ENCODE peak calls at places on chromosomes 16 and 17, in seven cellular contexts. E, W, U, T, J, Q and S are unnamed samples.
A peak's percentile ranks its signal among the peaks of the same experiment; 100 is the strongest.

GRCh38 chr16:741986-742629 is 1.3 kb upstream of the CIAO3 start:
- DNase-seq in E (no peak), W (no peak), U (no peak), T (no peak), J (no peak), Q (no peak), S (no peak)

GRCh38 chr16:3065069-3065741 is at the start of gene IL32:
- DNase-seq in E (peak; percentile 88), W (no peak), U (no peak), T (peak; percentile 68), J (peak; percentile 93), Q (peak; percentile 90), S (no peak)

GRCh38 chr17:52120465-52120864 is 38.0 kb downstream of the CA10 start:
- DNase-seq in E (no peak), W (no peak), U (no peak), T (no peak), J (no peak), Q (no peak), S (no peak)

GRCh38 chr16:67727521-67728485 is 8.7 kb upstream of the GFOD2 start:
- DNase-seq in E (no peak), W (no peak), U (no peak), T (no peak), J (no peak), Q (peak; percentile 60), S (no peak)

GRCh38 chr17:80152057-80152831 is 5.3 kb upstream of the EIF4A3 start:
- DNase-seq in E (no peak), W (no peak), U (no peak), T (no peak), J (no peak), Q (peak; percentile 19), S (peak; percentile 98)

GRCh38 chr17:74702132-74702876 is 10.4 kb downstream of the CD300LF start:
- DNase-seq in E (no peak), W (no peak), U (no peak), T (no peak), J (no peak), Q (no peak), S (peak; percentile 15)

GRCh38 chr17:297758-298157 is 54.8 kb downstream of the RPH3AL start:
- DNase-seq in E (no peak), W (no peak), U (no peak), T (no peak), J (no peak), Q (peak; percentile 63), S (no peak)

GRCh38 chr17:1714488-1714979 is 4.4 kb upstream of the TLCD2 start:
- DNase-seq in E (peak; percentile 99), W (no peak), U (peak; percentile 96), T (peak; percentile 96), J (peak; percentile 97), Q (peak; percentile 99), S (peak; percentile 54)

GRCh38 chr17:51833045-51833444 is 325.5 kb downstream of the CA10 start:
- DNase-seq in E (no peak), W (no peak), U (no peak), T (no peak), J (no peak), Q (no peak), S (no peak)

GRCh38 chr16:67555795-67556212 is 6.5 kb upstream of the CTCF start:
- DNase-seq in E (no peak), W (no peak), U (no peak), T (no peak), J (no peak), Q (no peak), S (peak; percentile 82)

GRCh38 chr17:17411692-17412091 is 65.1 kb upstream of the MED9 start:
- DNase-seq in E (no peak), W (no peak), U (no peak), T (no peak), J (no peak), Q (no peak), S (no peak)

GRCh38 chr16:12700161-12700560 is 103.5 kb downstream of the CPPED1 start:
- DNase-seq in E (peak; percentile 28), W (no peak), U (no peak), T (no peak), J (no peak), Q (no peak), S (no peak)

GRCh38 chr16:27228621-27229501 is 25.5 kb downstream of the KDM8 start:
- DNase-seq in E (no peak), W (no peak), U (no peak), T (no peak), J (peak; percentile 68), Q (peak; percentile 64), S (peak; percentile 92)

GRCh38 chr17:6100146-6100545 is 30.0 kb downstream of the WSCD1 start:
- DNase-seq in E (no peak), W (no peak), U (no peak), T (no peak), J (no peak), Q (peak; percentile 45), S (no peak)

GRCh38 chr16:11098601-11099377 is 154.4 kb downstream of the CLEC16A start:
- DNase-seq in E (no peak), W (no peak), U (no peak), T (no peak), J (no peak), Q (no peak), S (no peak)

GRCh38 chr17:80832266-80832676 is 159.4 kb upstream of the CHMP6 start:
- DNase-seq in E (no peak), W (no peak), U (no peak), T (no peak), J (no peak), Q (peak; percentile 83), S (no peak)

GRCh38 chr17:39935896-39936295 is 8.4 kb downstream of the LRRC3C start:
- DNase-seq in E (no peak), W (no peak), U (no peak), T (no peak), J (no peak), Q (no peak), S (no peak)

GRCh38 chr17:67221062-67221998 is 23.7 kb downstream of the HELZ start:
- DNase-seq in E (no peak), W (no peak), U (peak; percentile 26), T (no peak), J (peak; percentile 22), Q (no peak), S (peak; percentile 72)

GRCh38 chr17:82720204-82720603 is 3.7 kb downstream of the FN3KRP start:
- DNase-seq in E (no peak), W (no peak), U (no peak), T (no peak), J (no peak), Q (no peak), S (no peak)

GRCh38 chr17:82718986-82719685 is 2.6 kb downstream of the FN3KRP start:
- DNase-seq in E (no peak), W (no peak), U (no peak), T (no peak), J (no peak), Q (no peak), S (no peak)

GRCh38 chr17:82722341-82723013 is 6.0 kb downstream of the FN3KRP start:
- DNase-seq in E (no peak), W (no peak), U (no peak), T (no peak), J (no peak), Q (no peak), S (no peak)

GRCh38 chr17:82713015-82713723 is 3.3 kb upstream of the FN3KRP start:
- DNase-seq in E (no peak), W (no peak), U (no peak), T (no peak), J (no peak), Q (no peak), S (no peak)

GRCh38 chr17:82716383-82717181 is at the start of gene FN3KRP:
- DNase-seq in E (peak; percentile 92), W (peak; percentile 99), U (peak; percentile 89), T (peak; percentile 97), J (peak; percentile 97), Q (peak; percentile 98), S (peak; percentile 94)
- TF ChIP-seq POLR2A in E (peak; percentile 49), W (peak; percentile 87), U (no peak), T (no peak), J (peak; percentile 54), Q (no peak), S (peak; percentile 71)

GRCh38 chr17:83053779-83054451 is 25.5 kb upstream of the METRNL start:
- DNase-seq in E (peak; percentile 57), W (no peak), U (peak; percentile 65), T (peak; percentile 52), J (no peak), Q (peak; percentile 84), S (peak; percentile 91)

GRCh38 chr17:83051423-83052240 is 27.8 kb upstream of the METRNL start:
- DNase-seq in E (peak; percentile 99), W (peak; percentile 97), U (peak; percentile 93), T (peak; percentile 97), J (peak; percentile 98), Q (peak; percentile 99), S (peak; percentile 97)

GRCh38 chr17:83052241-83052564 is 27.2 kb upstream of the METRNL start:
- DNase-seq in E (no peak), W (no peak), U (no peak), T (no peak), J (no peak), Q (no peak), S (no peak)

GRCh38 chr17:83054518-83055125 is 24.8 kb upstream of the METRNL start:
- DNase-seq in E (peak; percentile 38), W (no peak), U (no peak), T (peak; percentile 14), J (no peak), Q (peak; percentile 48), S (no peak)

GRCh38 chr17:83053021-83053778 is 26.2 kb upstream of the METRNL start:
- DNase-seq in E (peak; percentile 62), W (no peak), U (no peak), T (peak; percentile 28), J (no peak), Q (peak; percentile 70), S (no peak)
- TF ChIP-seq POLR2A in E (no peak), W (no peak), U (no peak), T (no peak), J (no peak), Q (no peak), S (no peak)

GRCh38 chr16:89700649-89701424 is 668 bp downstream of the SPATA2L start:
- DNase-seq in E (peak; percentile 77), W (no peak), U (no peak), T (peak; percentile 76), J (peak; percentile 74), Q (no peak), S (peak; percentile 60)

GRCh38 chr16:89704281-89704680 is 2.8 kb upstream of the SPATA2L start:
- DNase-seq in E (no peak), W (no peak), U (no peak), T (no peak), J (no peak), Q (no peak), S (peak; percentile 28)

GRCh38 chr16:89700100-89700648 is 1.3 kb downstream of the SPATA2L start:
- DNase-seq in E (peak; percentile 100), W (peak; percentile 96), U (peak; percentile 97), T (peak; percentile 100), J (peak; percentile 100), Q (peak; percentile 100), S (peak; percentile 95)

GRCh38 chr16:89705006-89705405 is 3.5 kb upstream of the SPATA2L start:
- DNase-seq in E (no peak), W (no peak), U (no peak), T (no peak), J (no peak), Q (no peak), S (no peak)

GRCh38 chr16:89701425-89702406 is at the start of gene SPATA2L:
- DNase-seq in E (peak; percentile 97), W (peak; percentile 98), U (peak; percentile 82), T (peak; percentile 98), J (peak; percentile 98), Q (peak; percentile 89), S (peak; percentile 93)
- TF ChIP-seq POLR2A in E (peak; percentile 91), W (peak; percentile 46), U (peak; percentile 57), T (peak; percentile 45), J (peak; percentile 90), Q (peak; percentile 34), S (peak; percentile 65)

GRCh38 chr17:10761281-10761680 is 31.5 kb upstream of the TMEM220 start:
- DNase-seq in E (no peak), W (no peak), U (no peak), T (no peak), J (no peak), Q (peak; percentile 55), S (no peak)
- TF ChIP-seq POLR2A in E (no peak), W (no peak), U (no peak), T (no peak), J (no peak), Q (no peak), S (no peak)